ENCODE peak calls at places on chromosomes 4 and X, in four cellular contexts. L is H9, A is pancreas, B is keratinocyte. Q is an unnamed sample.

GRCh38 chr4:76301068-76301774 is 5.3 kb upstream of the STBD1 start:
- DNase-seq in L (no peak), B (no peak), A (no peak), Q (no peak)

GRCh38 chrX:40266490-40267333 is 169.0 kb upstream of the BCOR start:
- DNase-seq in L (peak; percentile 85), A (peak; percentile 84), B (no peak), Q (peak; percentile 66)

GRCh38 chrX:17968367-17968766 is 107.3 kb upstream of the RAI2 start:
- DNase-seq in A (no peak), L (no peak), B (no peak), Q (no peak)

GRCh38 chr4:42282081-42282901 is 115.0 kb upstream of the SHISA3 start:
- DNase-seq in A (no peak), B (no peak), L (peak; percentile 59), Q (no peak)

GRCh38 chrX:56219702-56220101 is 12.5 kb upstream of the KLF8 start:
- DNase-seq in L (no peak), A (no peak), B (no peak), Q (no peak)

GRCh38 chrX:151085207-151085606 is 91.2 kb upstream of the GPR50 start:
- DNase-seq in B (no peak), A (no peak), L (no peak), Q (peak; percentile 33)

GRCh38 chr4:53695540-53696463 is 104.5 kb upstream of the LNX1 start:
- DNase-seq in A (no peak), L (no peak), B (no peak), Q (no peak)

GRCh38 chrX:150759568-150760416 is 66.6 kb downstream of the MTMR1 start:
- DNase-seq in A (no peak), B (no peak), L (no peak), Q (no peak)

GRCh38 chr4:26267087-26267486 is 53.7 kb upstream of the RBPJ start:
- DNase-seq in L (no peak), A (no peak), B (no peak), Q (no peak)

GRCh38 chr4:72107456-72107855 is 75.7 kb downstream of the NPFFR2 start:
- DNase-seq in A (no peak), B (no peak), L (no peak), Q (no peak)

GRCh38 chr4:20299515-20299914 is 47.8 kb downstream of the SLIT2 start:
- DNase-seq in L (no peak), B (no peak), A (no peak), Q (no peak)

GRCh38 chr4:23923840-23924239 is 34.0 kb upstream of the PPARGC1A start:
- DNase-seq in L (no peak), A (no peak), B (no peak), Q (no peak)

GRCh38 chr4:57109847-57110634 is at the start of gene IGFBP7:
- DNase-seq in B (no peak), L (no peak), A (peak; percentile 69), Q (peak; percentile 46)

GRCh38 chr4:171814545-171814944 is 1.3 kb downstream of the GALNTL6 start:
- DNase-seq in L (no peak), A (no peak), B (no peak), Q (no peak)

GRCh38 chr4:1412376-1413220 is 6.4 kb upstream of the NKX1-1 start:
- DNase-seq in A (peak; percentile 31), L (peak; percentile 23), B (no peak), Q (no peak)

GRCh38 chr4:167475951-167476350 is 241.7 kb upstream of the SPOCK3 start:
- DNase-seq in A (no peak), L (no peak), B (no peak), Q (no peak)

GRCh38 chr4:70838972-70839536 is 636 bp downstream of the GRSF1 start:
- DNase-seq in A (peak; percentile 84), B (no peak), L (peak; percentile 53), Q (peak; percentile 66)

GRCh38 chr4:122548886-122549630 is 71.8 kb downstream of the IL21 start:
- DNase-seq in A (no peak), L (no peak), B (no peak), Q (no peak)

GRCh38 chr4:149292422-149293055 is 523.1 kb downstream of the IQCM start:
- DNase-seq in B (no peak), A (no peak), L (no peak), Q (no peak)

GRCh38 chr4:73257995-73258667 is 467 bp downstream of the ANKRD17 start:
- DNase-seq in B (no peak), L (peak; percentile 46), A (no peak), Q (peak; percentile 29)

GRCh38 chrX:53440101-53440500 is 5.9 kb upstream of the HSD17B10 start:
- DNase-seq in L (no peak), A (no peak), B (no peak), Q (no peak)

GRCh38 chr4:2432991-2433530 is 14.3 kb downstream of the CFAP99 start:
- DNase-seq in B (no peak), L (peak; percentile 30), A (peak; percentile 63), Q (no peak)

GRCh38 chr4:77194366-77194765 is 37.4 kb downstream of the CCNG2 start:
- DNase-seq in B (no peak), L (no peak), A (no peak), Q (no peak)

GRCh38 chrX:2898861-2899512 is 30.2 kb downstream of the ARSD start:
- DNase-seq in A (no peak), B (no peak), L (no peak), Q (no peak)

GRCh38 chrX:6187256-6187655 is 41.4 kb downstream of the NLGN4X start:
- DNase-seq in A (peak; percentile 31), L (no peak), B (no peak), Q (no peak)

GRCh38 chrX:106436695-106437094 is 175.1 kb upstream of the RADX start:
- DNase-seq in A (no peak), L (no peak), B (no peak), Q (no peak)

GRCh38 chr4:858136-858535 is 32.2 kb upstream of the CPLX1 start:
- DNase-seq in L (no peak), A (no peak), B (no peak), Q (no peak)

GRCh38 chr4:1044469-1045192 is 33.2 kb downstream of the FGFRL1 start:
- DNase-seq in A (peak; percentile 65), L (no peak), B (no peak), Q (no peak)

GRCh38 chrX:19846995-19847790 is 40.2 kb downstream of the SH3KBP1 start:
- DNase-seq in A (no peak), L (no peak), B (no peak), Q (no peak)

GRCh38 chr4:143421609-143422008 is 84.9 kb downstream of the GAB1 start:
- DNase-seq in L (no peak), A (no peak), B (no peak), Q (no peak)

GRCh38 chrX:153885208-153885787 is 675 bp downstream of the L1CAM start:
- DNase-seq in B (no peak), L (no peak), A (peak; percentile 70), Q (no peak)
- H3K27me3 ChIP-seq in B (peaks cover 26% of the 10 kb centered on the region), L (no peaks in the 10 kb centered on the region), A (no peaks in the 10 kb centered on the region), Q (peaks cover 35% of the 10 kb centered on the region)

DNA sequence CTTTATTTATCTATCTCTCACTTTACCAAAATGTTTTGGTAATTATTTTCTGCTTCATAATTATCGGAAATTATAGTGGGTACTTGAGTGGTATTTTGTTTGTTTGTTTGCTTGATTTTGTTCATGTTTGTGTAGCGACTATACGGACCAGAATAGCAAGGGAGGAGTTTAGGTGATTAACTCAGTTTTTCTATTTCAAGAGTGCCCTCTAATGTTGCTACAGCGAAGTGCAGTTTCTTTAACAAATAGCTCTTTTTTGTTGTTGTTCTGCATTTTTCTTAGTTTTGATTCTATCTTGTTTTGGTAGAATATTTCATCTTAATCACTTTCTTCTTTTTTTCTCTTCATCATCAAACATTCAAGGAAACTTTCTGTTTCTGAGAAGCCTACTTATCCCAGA is 40.8 kb upstream of the QRFPR start:
- DNase-seq in L (no peak), B (no peak), A (no peak), Q (no peak)
- TF ChIP-seq CTCF in L (peak; percentile 80), B (peak; percentile 32), A (no peak), Q (no peak)

DNA sequence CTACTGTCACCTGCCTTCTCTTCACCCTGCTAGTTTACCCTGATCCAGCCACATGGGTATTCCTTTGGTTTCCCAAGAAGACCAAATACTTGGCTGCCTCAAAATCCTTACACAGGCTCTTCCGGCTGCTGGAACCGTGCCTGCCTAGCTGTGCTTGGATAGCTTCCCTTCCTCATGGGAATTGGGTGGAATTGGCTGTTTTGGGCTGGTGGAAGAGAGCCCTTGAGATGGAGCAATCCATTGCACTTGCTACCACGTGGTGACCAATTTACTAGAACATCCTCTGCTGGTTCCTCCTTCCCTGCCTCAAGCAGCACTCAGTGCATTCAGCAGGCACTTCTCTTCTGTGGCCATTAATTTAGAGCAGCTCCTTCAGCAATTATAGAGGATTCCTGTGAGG is 119.3 kb upstream of the AP1S2 start:
- DNase-seq in A (no peak), L (no peak), B (no peak), Q (no peak)
- H3K27me3 ChIP-seq in A (no peaks in the 10 kb centered on the region), L (no peaks in the 10 kb centered on the region), B (no peaks in the 10 kb centered on the region), Q (no peaks in the 10 kb centered on the region)

GRCh38 chrX:16665089-16665488 is 15.1 kb downstream of the S100G start:
- DNase-seq in B (no peak), A (no peak), L (no peak), Q (no peak)

GRCh38 chrX:16666541-16666940 is 16.6 kb downstream of the S100G start:
- DNase-seq in B (no peak), L (no peak), A (no peak), Q (no peak)

GRCh38 chrX:16664626-16665025 is 14.7 kb downstream of the S100G start:
- DNase-seq in L (no peak), A (no peak), B (no peak), Q (no peak)

GRCh38 chrX:16662402-16662801 is 12.4 kb downstream of the S100G start:
- DNase-seq in B (no peak), A (no peak), L (no peak), Q (no peak)

DNA sequence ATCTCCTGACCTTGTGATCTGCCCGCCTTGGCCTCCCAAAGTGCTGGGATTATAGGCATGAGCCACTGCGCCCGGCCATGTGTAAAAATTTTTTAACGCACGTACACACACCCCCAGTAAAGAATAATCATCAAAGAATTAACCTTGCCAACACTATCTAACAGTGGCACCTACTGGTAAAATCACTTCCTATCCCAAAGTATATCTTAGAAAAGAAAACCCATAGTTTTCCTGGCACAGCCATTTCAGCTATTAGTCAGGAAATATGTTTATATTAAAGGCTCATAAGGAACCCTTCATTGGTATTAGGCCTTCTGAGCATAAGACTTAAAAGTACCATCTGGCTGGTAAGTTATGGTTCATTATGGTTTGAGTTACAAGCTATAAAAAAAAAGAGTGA is 14.1 kb downstream of the S100G start:
- DNase-seq in B (no peak), L (no peak), A (no peak), Q (no peak)
- TF ChIP-seq CTCF in B (no peak), L (no peak), A (no peak), Q (no peak)

Q was measured in lung.